ENCODE peak calls at places on chromosomes 12 and 14, in four cellular contexts. One of them, this sample, is unnamed.

GRCh38 chr12:67797316-67797741 is 148.8 kb downstream of the DYRK2 start:
- DNase-seq in HepG2: no peak
- DNase-seq in WTC11: no peak
- DNase-seq in K562: no peak
- DNase-seq in this sample: no peak

GRCh38 chr12:7188557-7189397 is 709 bp upstream of the PEX5 start:
- DNase-seq in HepG2: peak; percentile 64
- DNase-seq in WTC11: peak; percentile 91
- DNase-seq in K562: peak; percentile 44
- DNase-seq in this sample: peak; percentile 70

GRCh38 chr12:67721216-67721615 is 72.7 kb downstream of the DYRK2 start:
- DNase-seq in HepG2: no peak
- DNase-seq in WTC11: no peak
- DNase-seq in K562: no peak
- DNase-seq in this sample: no peak

GRCh38 chr12:78963439-78964222 is 99.1 kb downstream of the SYT1 start:
- DNase-seq in HepG2: no peak
- DNase-seq in WTC11: no peak
- DNase-seq in K562: no peak
- DNase-seq in this sample: no peak

GRCh38 chr12:21521541-21521940 is 4.6 kb upstream of the SPX start:
- DNase-seq in HepG2: no peak
- DNase-seq in WTC11: no peak
- DNase-seq in K562: no peak
- DNase-seq in this sample: no peak

GRCh38 chr12:113000433-113000832 is 22.1 kb downstream of the OAS2 start:
- DNase-seq in HepG2: no peak
- DNase-seq in WTC11: no peak
- DNase-seq in K562: no peak
- DNase-seq in this sample: no peak

GRCh38 chr12:123126294-123127144 is 24.4 kb downstream of the PITPNM2 start:
- DNase-seq in HepG2: peak; percentile 83
- DNase-seq in WTC11: no peak
- DNase-seq in K562: peak; percentile 71
- DNase-seq in this sample: no peak

GRCh38 chr12:58548801-58549200 is 371.5 kb downstream of the LRIG3 start:
- DNase-seq in HepG2: no peak
- DNase-seq in WTC11: no peak
- DNase-seq in K562: no peak
- DNase-seq in this sample: no peak

GRCh38 chr12:57771271-57771872 is 533 bp downstream of the METTL1 start:
- DNase-seq in HepG2: peak; percentile 87
- DNase-seq in WTC11: peak; percentile 93
- DNase-seq in K562: peak; percentile 90
- DNase-seq in this sample: peak; percentile 85

GRCh38 chr12:108612788-108613282 is 15.0 kb upstream of the TMEM119 start:
- DNase-seq in HepG2: no peak
- DNase-seq in WTC11: peak; percentile 51
- DNase-seq in K562: no peak
- DNase-seq in this sample: no peak

GRCh38 chr12:124545508-124546418 is 21.6 kb downstream of the NCOR2 start:
- DNase-seq in HepG2: no peak
- DNase-seq in WTC11: no peak
- DNase-seq in K562: no peak
- DNase-seq in this sample: no peak

GRCh38 chr12:28535216-28535615 is 345.0 kb downstream of the CCDC91 start:
- DNase-seq in HepG2: no peak
- DNase-seq in WTC11: no peak
- DNase-seq in K562: no peak
- DNase-seq in this sample: no peak

GRCh38 chr14:96538097-96538496 is 35.9 kb downstream of the PAPOLA start:
- DNase-seq in HepG2: no peak
- DNase-seq in WTC11: no peak
- DNase-seq in K562: no peak
- DNase-seq in this sample: no peak

GRCh38 chr14:50099335-50099734 is 17.0 kb downstream of the VCPKMT start:
- DNase-seq in HepG2: peak; percentile 25
- DNase-seq in WTC11: no peak
- DNase-seq in K562: no peak
- DNase-seq in this sample: no peak
- TF ChIP-seq ELF4 in HepG2: no peak
- TF ChIP-seq ELF4 in WTC11: no peak
- TF ChIP-seq ELF4 in K562: no peak
- TF ChIP-seq ELF4 in this sample: no peak

GRCh38 chr14:87705439-87705896 is 287.5 kb downstream of the GALC start:
- DNase-seq in HepG2: no peak
- DNase-seq in WTC11: no peak
- DNase-seq in K562: no peak
- DNase-seq in this sample: no peak
- TF ChIP-seq ELF4 in HepG2: no peak
- TF ChIP-seq ELF4 in WTC11: no peak
- TF ChIP-seq ELF4 in K562: no peak
- TF ChIP-seq ELF4 in this sample: no peak

GRCh38 chr12:83147341-83147740 is 460.6 kb downstream of the TMTC2 start:
- DNase-seq in HepG2: no peak
- DNase-seq in WTC11: no peak
- DNase-seq in K562: no peak
- DNase-seq in this sample: no peak
- TF ChIP-seq ELF4 in HepG2: no peak
- TF ChIP-seq ELF4 in WTC11: no peak
- TF ChIP-seq ELF4 in K562: no peak
- TF ChIP-seq ELF4 in this sample: no peak

DNA sequence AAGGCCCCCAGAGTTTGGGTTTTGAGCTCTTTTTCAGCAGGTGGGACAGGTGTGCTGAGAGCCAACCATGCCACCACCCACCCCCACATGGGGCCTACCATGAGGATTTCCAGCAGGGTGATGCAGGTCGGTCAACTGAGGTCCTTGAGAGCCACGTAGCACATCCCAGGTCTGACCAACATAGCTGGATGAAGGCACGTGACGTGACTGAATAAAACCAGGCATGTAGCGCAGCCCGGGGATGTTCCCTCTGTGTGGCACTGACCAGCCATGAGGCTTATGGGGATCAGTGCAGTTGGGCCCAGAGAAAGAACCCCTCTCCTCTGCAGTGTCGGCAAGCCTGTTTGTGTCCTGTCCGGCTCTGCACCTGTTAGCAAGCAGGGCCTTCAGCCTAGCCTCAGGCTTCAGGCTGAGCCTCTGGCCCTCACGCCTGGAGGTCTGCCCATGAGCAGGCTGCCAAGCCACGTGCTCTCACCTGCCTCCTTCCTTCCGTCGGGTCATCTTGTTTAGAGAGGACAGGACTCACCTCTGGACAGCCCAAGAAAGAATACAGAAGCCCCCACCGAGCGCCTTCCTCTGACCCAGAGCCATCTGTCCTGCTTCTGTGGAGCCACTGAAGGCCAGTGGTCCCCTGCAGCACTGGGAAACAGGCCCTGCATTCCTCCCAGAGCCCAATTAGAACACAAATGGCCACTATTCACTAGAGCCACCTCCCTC is 38.5 kb downstream of the TSPAN11 start:
- DNase-seq in HepG2: no peak
- DNase-seq in WTC11: no peak
- DNase-seq in K562: no peak
- DNase-seq in this sample: no peak
- TF ChIP-seq ELF4 in HepG2: no peak
- TF ChIP-seq ELF4 in WTC11: no peak
- TF ChIP-seq ELF4 in K562: no peak
- TF ChIP-seq ELF4 in this sample: no peak

DNA sequence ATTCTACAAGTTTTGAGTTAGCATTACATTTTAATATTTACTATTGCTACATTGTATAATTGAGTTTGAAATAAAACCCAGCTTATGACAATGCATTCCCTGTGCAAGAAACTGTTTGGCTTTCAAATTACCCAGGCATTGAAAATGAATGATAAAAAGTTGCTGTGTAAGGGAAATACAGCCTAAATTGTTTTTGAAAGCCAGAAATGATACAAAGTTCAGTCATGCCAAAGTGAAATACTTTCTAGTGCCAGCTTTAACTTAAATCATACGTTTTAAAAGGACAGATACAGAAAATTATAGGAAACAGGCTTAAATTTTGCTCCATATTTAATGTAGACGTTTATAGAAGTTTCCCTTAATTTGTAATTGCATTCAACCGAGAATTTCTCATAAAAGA is 2.8 kb downstream of the MGAT2 start:
- DNase-seq in HepG2: no peak
- DNase-seq in WTC11: no peak
- DNase-seq in K562: no peak
- DNase-seq in this sample: no peak
- TF ChIP-seq ELF4 in HepG2: no peak
- TF ChIP-seq ELF4 in WTC11: no peak
- TF ChIP-seq ELF4 in K562: no peak
- TF ChIP-seq ELF4 in this sample: no peak

DNA sequence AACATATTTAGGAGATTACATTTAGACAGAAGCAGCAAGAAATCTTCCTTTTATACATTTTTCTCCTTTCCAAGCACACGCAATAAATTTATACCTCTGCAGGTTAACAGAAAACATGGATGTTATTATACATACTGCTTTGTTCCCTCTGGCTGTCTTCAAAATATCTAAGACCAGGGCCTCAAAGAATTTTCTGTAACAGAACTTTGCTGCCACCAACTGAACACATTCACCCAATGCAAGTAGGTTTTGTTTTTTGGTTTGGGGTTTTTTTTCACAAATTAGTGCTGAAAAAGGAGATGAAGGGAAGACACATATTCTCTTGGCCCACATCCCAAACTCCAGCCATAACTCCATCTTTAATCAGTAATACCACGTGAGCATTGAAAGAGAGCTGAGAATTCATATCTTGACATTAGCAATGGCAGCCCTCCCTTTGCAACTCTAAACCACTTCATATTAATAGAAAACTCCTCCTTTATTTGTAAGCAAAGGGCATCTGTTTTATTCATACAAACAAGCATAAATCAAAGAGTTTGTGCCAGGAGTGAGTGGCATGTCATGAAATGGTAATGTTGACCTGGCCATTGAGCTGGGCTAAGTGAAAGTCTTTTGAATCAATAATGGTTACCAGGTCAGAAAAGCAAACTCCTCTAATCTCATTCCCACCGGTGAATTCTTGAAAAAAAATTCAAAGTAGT is 150.8 kb upstream of the FSCB start:
- DNase-seq in HepG2: peak; percentile 4
- DNase-seq in WTC11: no peak
- DNase-seq in K562: no peak
- DNase-seq in this sample: peak; percentile 5
- TF ChIP-seq ELF4 in HepG2: no peak
- TF ChIP-seq ELF4 in WTC11: no peak
- TF ChIP-seq ELF4 in K562: no peak
- TF ChIP-seq ELF4 in this sample: no peak

DNA sequence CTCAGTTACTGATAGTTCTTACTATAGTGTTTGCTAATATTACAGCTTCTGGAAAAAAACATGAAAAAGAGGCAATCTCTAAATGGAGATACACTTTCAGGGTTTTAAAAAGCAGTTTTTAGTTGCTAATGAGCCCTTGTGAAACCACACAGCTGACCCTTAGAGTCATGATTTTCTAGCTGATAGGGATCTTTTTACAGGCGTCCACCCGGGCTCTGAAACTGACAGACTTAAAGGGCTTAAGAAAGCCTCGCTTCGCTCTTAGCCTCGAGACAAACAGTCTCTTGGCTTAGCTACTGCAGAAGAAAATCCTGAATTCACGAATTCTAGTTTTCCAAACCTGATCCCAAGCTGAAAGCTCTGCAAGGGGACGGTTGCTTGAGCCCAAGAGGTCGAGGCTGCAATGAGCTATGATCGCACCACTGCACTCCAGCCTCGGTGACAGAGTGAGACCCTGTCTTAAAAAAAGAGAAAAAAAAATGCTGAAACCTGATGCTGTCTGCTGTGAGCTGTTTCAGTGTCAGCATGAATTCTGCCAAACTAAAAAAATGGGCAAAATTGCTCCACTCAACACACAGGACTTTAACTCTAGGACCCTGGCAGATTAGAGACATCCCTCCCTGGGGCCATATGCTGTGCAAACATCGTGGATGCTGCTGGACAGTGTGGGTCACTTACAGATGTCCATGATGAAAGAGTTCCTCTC is 3.0 kb upstream of the HPD start:
- DNase-seq in HepG2: peak; percentile 45
- DNase-seq in WTC11: no peak
- DNase-seq in K562: no peak
- DNase-seq in this sample: no peak
- TF ChIP-seq ELF4 in HepG2: no peak
- TF ChIP-seq ELF4 in WTC11: no peak
- TF ChIP-seq ELF4 in K562: no peak
- TF ChIP-seq ELF4 in this sample: no peak

This sample was measured in HEK293T.